ENCODE peak calls at places on chromosome 1, in nine cellular contexts. O is amygdala; J is NCI-H69; Y is SW480; W is CD8-positive, alpha-beta memory T cell; M is T-cell; P is type B pancreatic cell; V is activated T-cell treated with anti-CD3 and anti-CD28 coated beads for 1 hour; A is HT-29. H is an unnamed sample.

GRCh38 chr1:43256675-43257570 is 12.9 kb upstream of the TMEM125 start:
- DNase-seq in Y (no peak), W (no peak), P (no peak), V (no peak), J (no peak), M (no peak), O (no peak), A (peak), H (no peak)

GRCh38 chr1:76068953-76069561 is 5.5 kb upstream of the ST6GALNAC3 start:
- DNase-seq in J (peak), V (no peak), O (no peak), A (no peak), M (no peak), W (no peak), Y (no peak), P (no peak), H (no peak)

GRCh38 chr1:33086384-33086850 is 5.5 kb downstream of the AZIN2 start:
- DNase-seq in Y (peak), A (peak), O (peak), P (no peak), W (peak), M (peak), V (no peak), J (peak), H (peak)

GRCh38 chr1:186984959-186985358 is 156.2 kb downstream of the PLA2G4A start:
- DNase-seq in O (no peak), M (no peak), V (no peak), P (no peak), W (no peak), J (no peak), Y (no peak), A (no peak), H (no peak)

GRCh38 chr1:48058135-48058534 is 61.0 kb upstream of the TRABD2B start:
- DNase-seq in M (no peak), A (no peak), P (no peak), Y (no peak), J (peak), V (no peak), O (no peak), W (no peak), H (no peak)

GRCh38 chr1:203309115-203309429 is 3.8 kb downstream of the BTG2 start:
- DNase-seq in O (no peak), A (no peak), V (no peak), M (no peak), Y (no peak), J (no peak), P (no peak), W (no peak), H (no peak)

GRCh38 chr1:36773827-36774541 is 260.3 kb downstream of the GRIK3 start:
- DNase-seq in W (no peak), M (no peak), J (peak), Y (peak), O (no peak), P (no peak), A (no peak), V (no peak), H (no peak)

GRCh38 chr1:161076410-161076809 is 6.7 kb upstream of the ARHGAP30 start:
- DNase-seq in J (no peak), A (no peak), Y (peak), M (no peak), P (no peak), V (no peak), O (no peak), W (no peak), H (no peak)

GRCh38 chr1:84851839-84852238 is 41.2 kb downstream of the LPAR3 start:
- DNase-seq in W (no peak), P (no peak), A (no peak), O (no peak), Y (no peak), M (no peak), V (no peak), J (no peak), H (no peak)

GRCh38 chr1:247535402-247535801 is 838 bp downstream of the OR2C3 start:
- DNase-seq in W (no peak), O (no peak), J (no peak), P (no peak), Y (no peak), V (no peak), A (no peak), M (no peak), H (no peak)